ENCODE peak calls at places on chromosomes 12 and 14, in nine cellular contexts. A, X, U, S, C, K, T, O and I are unnamed samples.

GRCh38 chr12:75812341-75813018 is 219.1 kb downstream of the PHLDA1 start:
- DNase-seq in A (no peak), X (peak), U (no peak), S (peak), C (no peak), K (peak), T (peak), O (peak), I (peak)

GRCh38 chr14:79659995-79660975 is 551.0 kb downstream of the DIO2 start:
- DNase-seq in A (no peak), X (peak), U (no peak), S (no peak), C (no peak), K (no peak), T (no peak), O (no peak), I (no peak)

GRCh38 chr14:96502621-96503251 is 554 bp downstream of the PAPOLA start:
- DNase-seq in A (peak), X (peak), U (peak), S (no peak), C (peak), K (no peak), T (peak), O (peak), I (no peak)

GRCh38 chr14:104994988-104995387 is 9.4 kb downstream of the CLBA1 start:
- DNase-seq in A (no peak), X (no peak), U (no peak), S (no peak), C (no peak), K (no peak), T (no peak), O (no peak), I (no peak)

GRCh38 chr12:121214171-121214777 is 4.3 kb downstream of the P2RX4 start:
- DNase-seq in A (no peak), X (no peak), U (no peak), S (peak), C (no peak), K (no peak), T (peak), O (no peak), I (no peak)

GRCh38 chr14:31080489-31080888 is 54.3 kb upstream of the STRN3 start:
- DNase-seq in A (no peak), X (no peak), U (no peak), S (no peak), C (no peak), K (no peak), T (no peak), O (no peak), I (no peak)

GRCh38 chr12:7293670-7294069 is 10.2 kb upstream of the ACSM4 start:
- DNase-seq in A (no peak), X (no peak), U (no peak), S (no peak), C (no peak), K (no peak), T (no peak), O (no peak), I (no peak)

GRCh38 chr12:112843272-112843671 is 51.7 kb downstream of the RPH3A start:
- DNase-seq in A (no peak), X (peak), U (no peak), S (no peak), C (no peak), K (no peak), T (no peak), O (no peak), I (no peak)

GRCh38 chr12:51886021-51886710 is 1.7 kb upstream of the ANKRD33 start:
- DNase-seq in A (peak), X (no peak), U (peak), S (peak), C (peak), K (peak), T (peak), O (peak), I (peak)

GRCh38 chr12:7555752-7556151 is 52.2 kb upstream of the CD163 start:
- DNase-seq in A (no peak), X (no peak), U (no peak), S (peak), C (no peak), K (peak), T (peak), O (peak), I (peak)

GRCh38 chr12:62123721-62124203 is 136.4 kb upstream of the USP15 start:
- DNase-seq in A (peak), X (peak), U (no peak), S (no peak), C (peak), K (peak), T (peak), O (peak), I (peak)

GRCh38 chr12:49580572-49581535 is 12.9 kb upstream of the MCRS1 start:
- DNase-seq in A (peak), X (peak), U (peak), S (peak), C (peak), K (peak), T (peak), O (peak), I (peak)

GRCh38 chr12:33967760-33968159 is 54.5 kb upstream of the ALG10 start:
- DNase-seq in A (no peak), X (no peak), U (no peak), S (peak), C (no peak), K (no peak), T (no peak), O (no peak), I (no peak)

GRCh38 chr12:115035536-115036107 is 351.6 kb upstream of the TBX3 start:
- DNase-seq in A (no peak), X (no peak), U (no peak), S (no peak), C (no peak), K (no peak), T (no peak), O (no peak), I (no peak)

GRCh38 chr14:62428429-62429203 is 616.6 kb downstream of the KCNH5 start:
- DNase-seq in A (no peak), X (no peak), U (no peak), S (peak), C (no peak), K (no peak), T (peak), O (no peak), I (no peak)

GRCh38 chr14:105857816-105858675 is 331.7 kb downstream of the TMEM121 start:
- DNase-seq in A (no peak), X (no peak), U (peak), S (no peak), C (peak), K (no peak), T (no peak), O (no peak), I (no peak)

GRCh38 chr12:90086281-90086680 is 377.6 kb upstream of the ATP2B1 start:
- DNase-seq in A (no peak), X (no peak), U (no peak), S (no peak), C (no peak), K (no peak), T (no peak), O (peak), I (no peak)

GRCh38 chr12:26872623-26873022 is 39.6 kb upstream of the ITPR2 start:
- DNase-seq in A (no peak), X (peak), U (no peak), S (no peak), C (no peak), K (no peak), T (no peak), O (no peak), I (no peak)

GRCh38 chr12:32860182-32860581 is 36.4 kb downstream of the PKP2 start:
- DNase-seq in A (no peak), X (no peak), U (no peak), S (no peak), C (no peak), K (no peak), T (peak), O (no peak), I (no peak)

GRCh38 chr14:56590535-56590951 is 10.9 kb downstream of the TMEM260 start:
- DNase-seq in A (no peak), X (peak), U (no peak), S (no peak), C (no peak), K (no peak), T (peak), O (no peak), I (no peak)

GRCh38 chr14:66085224-66085623 is 400.9 kb upstream of the CCDC196 start:
- DNase-seq in A (no peak), X (no peak), U (no peak), S (no peak), C (no peak), K (no peak), T (no peak), O (no peak), I (no peak)

GRCh38 chr12:67085699-67086098 is 183.5 kb upstream of the CAND1 start:
- DNase-seq in A (no peak), X (no peak), U (no peak), S (no peak), C (no peak), K (no peak), T (no peak), O (no peak), I (no peak)

GRCh38 chr12:54859502-54859901 is 5.2 kb downstream of the MUCL1 start:
- DNase-seq in A (no peak), X (no peak), U (no peak), S (no peak), C (no peak), K (no peak), T (no peak), O (no peak), I (no peak)

GRCh38 chr12:48998497-48999353 is 450 bp downstream of the DDN start:
- DNase-seq in A (no peak), X (peak), U (no peak), S (no peak), C (peak), K (no peak), T (no peak), O (no peak), I (no peak)

GRCh38 chr14:40394634-40395340 is 962.6 kb upstream of the FBXO33 start:
- DNase-seq in A (no peak), X (no peak), U (no peak), S (no peak), C (no peak), K (no peak), T (peak), O (no peak), I (no peak)